ENCODE peak calls at places on chromosomes 1 and 21, in eight cellular contexts. One of them, this sample, is unnamed.

GRCh38 chr1:10932088-10932487 is 80.4 kb upstream of the TARDBP start:
- DNase-seq in CD4-positive, alpha-beta T cell: peak; percentile 15
- DNase-seq in activated T-cell treated with anti-CD3 and anti-CD28 coated beads, Interleukin-2, amount 50 U/mL, for 72 hours: peak; percentile 62
- DNase-seq in head of caudate nucleus: no peak
- DNase-seq in activated naive CD4-positive, alpha-beta T cell treated with Interleukin-2 at 50 U/mL for 16 hours: peak; percentile 37
- DNase-seq in islet precursor cell: no peak
- DNase-seq in left ventricle myocardium superior: no peak
- DNase-seq in SHP77 treated with DMSO at 0.1 percent for 48 hours: no peak
- DNase-seq in this sample: no peak

GRCh38 chr1:54716299-54717047 is 812 bp downstream of the TTC4 start:
- DNase-seq in CD4-positive, alpha-beta T cell: no peak
- DNase-seq in activated T-cell treated with anti-CD3 and anti-CD28 coated beads, Interleukin-2, amount 50 U/mL, for 72 hours: no peak
- DNase-seq in head of caudate nucleus: no peak
- DNase-seq in activated naive CD4-positive, alpha-beta T cell treated with Interleukin-2 at 50 U/mL for 16 hours: peak; percentile 5
- DNase-seq in islet precursor cell: no peak
- DNase-seq in left ventricle myocardium superior: no peak
- DNase-seq in SHP77 treated with DMSO at 0.1 percent for 48 hours: no peak
- DNase-seq in this sample: no peak

GRCh38 chr1:159900086-159900680 is at the start of gene CFAP45:
- DNase-seq in CD4-positive, alpha-beta T cell: no peak
- DNase-seq in activated T-cell treated with anti-CD3 and anti-CD28 coated beads, Interleukin-2, amount 50 U/mL, for 72 hours: no peak
- DNase-seq in head of caudate nucleus: no peak
- DNase-seq in activated naive CD4-positive, alpha-beta T cell treated with Interleukin-2 at 50 U/mL for 16 hours: no peak
- DNase-seq in islet precursor cell: peak; percentile 98
- DNase-seq in left ventricle myocardium superior: peak; percentile 87
- DNase-seq in SHP77 treated with DMSO at 0.1 percent for 48 hours: no peak
- DNase-seq in this sample: peak; percentile 48

GRCh38 chr1:225848044-225848955 is 33.9 kb downstream of the TMEM63A start:
- DNase-seq in CD4-positive, alpha-beta T cell: peak; percentile 24
- DNase-seq in activated T-cell treated with anti-CD3 and anti-CD28 coated beads, Interleukin-2, amount 50 U/mL, for 72 hours: no peak
- DNase-seq in head of caudate nucleus: peak; percentile 67
- DNase-seq in activated naive CD4-positive, alpha-beta T cell treated with Interleukin-2 at 50 U/mL for 16 hours: no peak
- DNase-seq in islet precursor cell: peak; percentile 54
- DNase-seq in left ventricle myocardium superior: peak; percentile 32
- DNase-seq in SHP77 treated with DMSO at 0.1 percent for 48 hours: no peak
- DNase-seq in this sample: peak; percentile 66

GRCh38 chr21:21396424-21396823 is 398.2 kb downstream of the NCAM2 start:
- DNase-seq in CD4-positive, alpha-beta T cell: no peak
- DNase-seq in activated T-cell treated with anti-CD3 and anti-CD28 coated beads, Interleukin-2, amount 50 U/mL, for 72 hours: no peak
- DNase-seq in head of caudate nucleus: no peak
- DNase-seq in activated naive CD4-positive, alpha-beta T cell treated with Interleukin-2 at 50 U/mL for 16 hours: no peak
- DNase-seq in islet precursor cell: no peak
- DNase-seq in left ventricle myocardium superior: no peak
- DNase-seq in SHP77 treated with DMSO at 0.1 percent for 48 hours: no peak
- DNase-seq in this sample: no peak

GRCh38 chr1:151513626-151514101 is 2.5 kb downstream of the CGN start:
- DNase-seq in CD4-positive, alpha-beta T cell: no peak
- DNase-seq in activated T-cell treated with anti-CD3 and anti-CD28 coated beads, Interleukin-2, amount 50 U/mL, for 72 hours: no peak
- DNase-seq in head of caudate nucleus: no peak
- DNase-seq in activated naive CD4-positive, alpha-beta T cell treated with Interleukin-2 at 50 U/mL for 16 hours: no peak
- DNase-seq in islet precursor cell: peak; percentile 96
- DNase-seq in left ventricle myocardium superior: no peak
- DNase-seq in SHP77 treated with DMSO at 0.1 percent for 48 hours: no peak
- DNase-seq in this sample: no peak

GRCh38 chr1:2046225-2046917 is 3.8 kb upstream of the PRKCZ start:
- DNase-seq in CD4-positive, alpha-beta T cell: peak; percentile 27
- DNase-seq in activated T-cell treated with anti-CD3 and anti-CD28 coated beads, Interleukin-2, amount 50 U/mL, for 72 hours: peak; percentile 72
- DNase-seq in head of caudate nucleus: peak; percentile 49
- DNase-seq in activated naive CD4-positive, alpha-beta T cell treated with Interleukin-2 at 50 U/mL for 16 hours: peak; percentile 47
- DNase-seq in islet precursor cell: peak; percentile 94
- DNase-seq in left ventricle myocardium superior: peak; percentile 80
- DNase-seq in SHP77 treated with DMSO at 0.1 percent for 48 hours: peak; percentile 55
- DNase-seq in this sample: peak; percentile 79

GRCh38 chr1:230629511-230629910 is 12.8 kb upstream of the COG2 start:
- DNase-seq in CD4-positive, alpha-beta T cell: no peak
- DNase-seq in activated T-cell treated with anti-CD3 and anti-CD28 coated beads, Interleukin-2, amount 50 U/mL, for 72 hours: no peak
- DNase-seq in head of caudate nucleus: no peak
- DNase-seq in activated naive CD4-positive, alpha-beta T cell treated with Interleukin-2 at 50 U/mL for 16 hours: no peak
- DNase-seq in islet precursor cell: no peak
- DNase-seq in left ventricle myocardium superior: no peak
- DNase-seq in SHP77 treated with DMSO at 0.1 percent for 48 hours: no peak
- DNase-seq in this sample: no peak

This sample was measured in GM13977.